ENCODE peak calls at places on chromosomes 11 and 22, in five cellular contexts. U is esophagus squamous epithelium, I is astrocyte of the spinal cord, G is neural progenitor cell, F is fibroblast of pulmonary artery. O is an unnamed sample.

GRCh38 chr11:8652140-8652539 is 30.3 kb downstream of the TRIM66 start:
- DNase-seq in F (peak; percentile 79), I (peak; percentile 86), G (no peak), U (no peak), O (no peak)

GRCh38 chr11:62387381-62387780 is 31.5 kb upstream of the SCGB1A1 start:
- DNase-seq in G (no peak), U (no peak), I (no peak), F (no peak), O (no peak)

GRCh38 chr11:29159552-29160465 is 857.0 kb downstream of the KCNA4 start:
- DNase-seq in I (peak; percentile 85), G (peak; percentile 82), U (no peak), F (peak; percentile 86), O (peak; percentile 43)

GRCh38 chr22:20636075-20636812 is 128.8 kb downstream of the MED15 start:
- DNase-seq in F (no peak), G (no peak), I (no peak), U (no peak), O (no peak)

GRCh38 chr22:39418696-39419095 is 19.1 kb downstream of the TAB1 start:
- DNase-seq in G (no peak), F (no peak), U (no peak), I (no peak), O (no peak)

GRCh38 chr22:30856699-30857098 is 111.9 kb downstream of the MORC2 start:
- DNase-seq in I (no peak), U (no peak), F (peak; percentile 25), G (no peak), O (no peak)

GRCh38 chr11:104164028-104164520 is at the start of gene PDGFD:
- DNase-seq in F (peak; percentile 84), U (no peak), I (peak; percentile 59), G (peak; percentile 93), O (peak; percentile 30)

GRCh38 chr11:28448186-28448585 is 340.0 kb downstream of the METTL15 start:
- DNase-seq in U (no peak), F (no peak), G (no peak), I (peak; percentile 23), O (no peak)

GRCh38 chr11:34986883-34987525 is 70.6 kb downstream of the PDHX start:
- DNase-seq in G (no peak), F (no peak), I (no peak), U (no peak), O (no peak)

GRCh38 chr11:68727783-68728182 is 23.5 kb downstream of the TESMIN start:
- DNase-seq in I (peak; percentile 10), G (no peak), F (peak; percentile 46), U (no peak), O (no peak)

GRCh38 chr11:111736621-111737055 is 29.6 kb downstream of the PPP2R1B start:
- DNase-seq in G (no peak), F (no peak), U (no peak), I (no peak), O (no peak)

GRCh38 chr22:46086577-46087335 is 63.6 kb upstream of the PPARA start:
- DNase-seq in U (no peak), I (no peak), G (no peak), F (no peak), O (peak; percentile 34)

GRCh38 chr11:46305295-46305694 is 27.8 kb downstream of the CREB3L1 start:
- DNase-seq in F (peak; percentile 78), U (no peak), G (no peak), I (no peak), O (no peak)

GRCh38 chr11:450809-451451 is 851 bp downstream of the PTDSS2 start:
- DNase-seq in F (peak; percentile 63), I (peak; percentile 56), U (peak; percentile 44), G (peak; percentile 85), O (peak; percentile 89)

GRCh38 chr22:27800250-27801131 is 1.1 kb downstream of the MN1 start:
- DNase-seq in G (peak; percentile 77), F (peak; percentile 33), I (peak; percentile 42), U (no peak), O (no peak)

GRCh38 chr11:133800666-133801065 is 44.6 kb downstream of the SPATA19 start:
- DNase-seq in F (no peak), G (no peak), I (no peak), U (no peak), O (no peak)

GRCh38 chr11:19466314-19466713 is 225.6 kb upstream of the E2F8 start:
- DNase-seq in U (no peak), G (no peak), I (no peak), F (no peak), O (no peak)

GRCh38 chr11:24575392-24575791 is 78.5 kb downstream of the LUZP2 start:
- DNase-seq in G (no peak), F (peak; percentile 83), U (no peak), I (peak; percentile 49), O (no peak)

GRCh38 chr22:50542416-50542927 is 3.2 kb upstream of the KLHDC7B start:
- DNase-seq in F (no peak), G (no peak), U (no peak), I (no peak), O (no peak)

GRCh38 chr22:37167176-37167980 is 17.7 kb upstream of the IL2RB start:
- DNase-seq in G (no peak), F (no peak), I (no peak), U (no peak), O (no peak)

GRCh38 chr11:130452941-130453340 is 4.5 kb downstream of the ADAMTS15 start:
- DNase-seq in I (no peak), F (no peak), U (no peak), G (no peak), O (no peak)

GRCh38 chr22:32205974-32206773 is 1.3 kb upstream of the RFPL2 start:
- DNase-seq in F (no peak), U (no peak), I (no peak), G (peak; percentile 45), O (no peak)

GRCh38 chr11:95148421-95148820 is 58.8 kb downstream of the ENDOD1 start:
- DNase-seq in U (no peak), I (no peak), G (no peak), F (no peak), O (no peak)

GRCh38 chr22:19515654-19516377 is 8.4 kb downstream of the CLDN5 start:
- DNase-seq in G (no peak), F (no peak), I (no peak), U (no peak), O (no peak)

GRCh38 chr11:20605602-20606091 is 6.2 kb downstream of the SLC6A5 start:
- DNase-seq in F (no peak), U (no peak), G (no peak), I (no peak), O (no peak)

GRCh38 chr11:47186937-47187681 is 875 bp upstream of the PACSIN3 start:
- DNase-seq in G (peak; percentile 76), F (peak; percentile 39), I (peak; percentile 35), U (no peak), O (peak; percentile 59)

GRCh38 chr11:103961010-103961409 is 75.4 kb upstream of the DDI1 start:
- DNase-seq in G (no peak), F (peak; percentile 32), U (no peak), I (peak; percentile 46), O (no peak)

GRCh38 chr11:132131051-132131450 is 760.6 kb downstream of the NTM start:
- DNase-seq in G (no peak), I (no peak), F (no peak), U (no peak), O (no peak)

GRCh38 chr11:87281496-87281895 is 243.8 kb downstream of the TMEM135 start:
- DNase-seq in F (peak; percentile 91), G (no peak), I (peak; percentile 46), U (no peak), O (no peak)

GRCh38 chr11:7665473-7666291 is 7.6 kb downstream of the CYB5R2 start:
- DNase-seq in U (peak; percentile 23), I (peak; percentile 43), F (peak; percentile 73), G (peak; percentile 77), O (peak; percentile 64)

DNA sequence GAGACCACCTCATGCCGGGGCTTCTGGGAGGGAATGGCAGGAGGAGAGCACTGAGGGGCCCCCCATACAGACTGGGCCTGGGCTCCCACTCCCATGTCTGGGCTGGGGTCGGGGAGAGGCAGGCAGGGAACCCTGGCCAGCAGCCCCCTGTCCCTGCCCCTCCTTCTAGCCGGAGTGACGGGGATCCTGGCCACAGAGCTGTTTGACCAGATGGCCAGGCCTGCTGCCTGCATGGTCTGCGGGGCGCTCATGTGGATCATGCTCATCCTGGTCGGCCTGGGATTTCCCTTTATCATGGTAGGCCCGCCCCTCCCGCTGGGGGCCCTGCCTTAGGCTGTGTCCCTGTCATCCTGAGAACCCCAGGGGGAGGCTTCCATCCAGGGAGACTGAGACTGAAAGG is 10.1 kb upstream of the MIF start:
- DNase-seq in U (no peak), F (no peak), G (no peak), I (no peak), O (no peak)
- H3K4me3 ChIP-seq in U (no peak overlapping the region), F (no peak overlapping the region), G (no peak overlapping the region), I (no peak overlapping the region), O (no peak overlapping the region)

DNA sequence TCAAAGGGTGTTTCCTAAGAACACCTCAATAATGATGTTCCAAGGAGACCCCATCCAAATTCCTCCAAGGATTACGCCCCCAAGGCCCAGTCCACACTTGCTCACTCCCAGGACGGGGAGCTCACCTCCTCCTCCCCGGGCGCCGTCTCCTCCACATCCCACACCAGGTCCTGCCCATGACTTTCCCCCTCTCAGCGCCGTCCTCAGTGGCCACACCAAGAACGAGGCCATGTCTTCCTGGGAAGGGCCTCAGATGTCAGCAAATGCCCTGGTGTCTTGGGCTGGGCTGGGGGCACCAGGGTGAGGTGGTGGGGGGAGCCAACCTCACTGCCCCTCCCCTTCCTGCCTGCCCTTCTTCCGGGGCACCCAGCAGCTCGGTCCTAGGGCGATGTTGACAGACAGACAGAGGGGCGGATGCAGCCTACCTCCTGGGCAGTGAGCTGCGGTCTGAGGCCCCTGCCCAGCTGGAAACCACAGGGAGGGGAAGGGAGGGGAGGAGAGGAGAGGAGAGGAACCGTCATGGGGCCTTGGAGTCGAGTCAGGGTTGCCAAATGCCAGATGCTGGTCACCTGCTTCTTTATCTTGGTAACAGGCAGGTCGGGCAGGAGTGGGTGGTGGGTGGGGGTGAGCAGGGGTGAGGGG is at the start of the genes C11orf21 and TSPAN32:
- DNase-seq in U (no peak), F (peak; percentile 32), I (peak; percentile 41), G (no peak), O (peak; percentile 22)
- H3K4me3 ChIP-seq in U (peak within 1 kb of the TSS; percentile 30), F (no peak within 1 kb of the TSS), I (no peak within 1 kb of the TSS), G (no peak within 1 kb of the TSS), O (no peak within 1 kb of the TSS)

DNA sequence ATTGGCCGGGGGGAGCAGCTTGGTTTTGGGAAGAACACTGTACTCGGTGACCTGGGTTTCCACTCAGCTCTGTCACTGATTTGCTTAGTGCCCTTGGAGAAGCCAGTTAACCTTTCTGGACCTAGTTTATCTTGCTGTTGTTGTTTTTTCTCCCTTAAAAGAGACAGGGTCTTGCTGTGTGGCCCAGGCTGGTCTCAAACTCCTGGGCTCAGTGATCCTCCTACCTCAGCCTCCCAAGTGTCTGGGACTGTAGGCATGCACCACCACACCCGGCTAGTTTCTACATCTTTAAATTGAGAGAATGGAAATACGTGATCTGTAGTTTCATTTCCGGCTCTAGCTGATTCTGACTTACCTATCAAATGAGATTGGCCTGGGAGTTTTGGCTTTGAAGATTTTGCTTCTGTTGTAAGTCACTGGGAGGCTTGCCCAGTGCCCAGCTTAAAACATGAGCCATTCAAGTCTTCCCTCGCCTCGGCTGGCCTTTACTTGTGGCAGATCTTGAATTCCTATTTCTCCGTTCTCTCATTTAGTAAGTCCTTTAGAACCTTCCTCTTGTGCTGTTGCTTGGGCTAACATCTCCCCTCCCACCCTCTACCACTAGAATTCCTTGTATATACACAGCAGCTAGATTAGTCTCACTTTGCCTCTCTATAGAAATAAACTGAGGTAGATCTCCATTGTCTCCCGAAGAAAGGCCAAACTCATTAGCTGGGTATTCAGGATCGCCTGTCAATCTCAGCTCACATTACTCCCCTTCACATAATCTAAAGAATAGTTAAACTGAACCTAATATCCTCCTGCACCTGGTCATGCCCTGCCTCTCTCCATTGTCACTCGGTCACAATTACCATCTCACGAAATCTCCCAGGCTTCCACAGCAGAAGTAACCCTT is 87.7 kb upstream of the SLC25A18 start:
- DNase-seq in I (no peak), U (no peak), G (peak; percentile 85), F (no peak), O (no peak)
- H3K4me3 ChIP-seq in I (no peak overlapping the region), U (no peak overlapping the region), G (peak overlapping the region; percentile 19), F (no peak overlapping the region), O (no peak overlapping the region)

GRCh38 chr22:21937041-21937820 is 15.4 kb downstream of the PPM1F start:
- DNase-seq in U (no peak), G (no peak), F (no peak), I (no peak), O (no peak)
- H3K4me3 ChIP-seq in U (peak overlapping the region; percentile 58), G (no peak overlapping the region), F (peak overlapping the region; percentile 60), I (no peak overlapping the region), O (peak overlapping the region; percentile 59)